ENCODE peak calls at places on chromosome 2, in eight cellular contexts. N is GM23338; A is IMR-90; W is sigmoid colon; V is CD4-positive, alpha-beta T cell; P is cardiac muscle cell; U is tibial artery; I is dorsolateral prefrontal cortex. T is an unnamed sample. For H3K27me3, the result is how much of the 10 kb centered on the place peaks cover.

GRCh38 chr2:109377976-109378375 is 235.8 kb downstream of the SEPTIN10 start:
- DNase-seq in I (peak), U (no peak), N (no peak), W (peak), P (no peak), V (no peak), A (no peak), T (no peak)

GRCh38 chr2:10721344-10722251 is at the start of gene ATP6V1C2:
- DNase-seq in P (no peak), W (no peak), A (no peak), N (peak), U (no peak), I (no peak), V (no peak), T (no peak)

GRCh38 chr2:10057231-10058107 is 14.1 kb downstream of the KLF11 start:
- DNase-seq in A (peak), U (no peak), W (peak), P (peak), N (peak), V (no peak), I (no peak), T (peak)

GRCh38 chr2:191320881-191321280 is 75.7 kb downstream of the MYO1B start:
- DNase-seq in I (no peak), A (peak), U (no peak), P (no peak), V (no peak), N (no peak), W (no peak), T (no peak)

GRCh38 chr2:71767663-71768062 is 314.3 kb downstream of the DYSF start:
- DNase-seq in N (no peak), A (no peak), I (no peak), V (no peak), P (no peak), U (no peak), W (no peak), T (no peak)

GRCh38 chr2:226366920-226367319 is 432.7 kb downstream of the IRS1 start:
- DNase-seq in I (no peak), V (no peak), P (no peak), N (no peak), W (no peak), A (no peak), U (no peak), T (no peak)

GRCh38 chr2:127305985-127306585 is 12.1 kb upstream of the ERCC3 start:
- DNase-seq in N (no peak), I (no peak), A (no peak), W (no peak), U (no peak), V (no peak), P (peak), T (no peak)

GRCh38 chr2:38406597-38407110 is 29.6 kb upstream of the ATL2 start:
- DNase-seq in I (no peak), U (no peak), V (no peak), W (no peak), N (peak), A (no peak), P (peak), T (peak)

GRCh38 chr2:202091476-202091875 is 18.4 kb downstream of the KIAA2012 start:
- DNase-seq in W (no peak), V (no peak), I (no peak), A (peak), N (no peak), P (no peak), U (no peak), T (no peak)

GRCh38 chr2:149648282-149649030 is 60.9 kb upstream of the MMADHC start:
- DNase-seq in U (no peak), V (no peak), P (peak), A (peak), N (no peak), I (no peak), W (peak), T (peak)

GRCh38 chr2:201175971-201176570 is 6.9 kb upstream of the CASP10 start:
- DNase-seq in A (no peak), I (no peak), V (no peak), W (no peak), P (no peak), U (no peak), N (no peak), T (no peak)

GRCh38 chr2:48856657-48857056 is 101.1 kb upstream of the LHCGR start:
- DNase-seq in W (no peak), U (no peak), V (no peak), I (no peak), P (no peak), A (no peak), N (no peak), T (no peak)

GRCh38 chr2:205730701-205731271 is 48.5 kb downstream of the NRP2 start:
- DNase-seq in U (no peak), I (no peak), V (no peak), A (peak), N (peak), P (peak), W (no peak), T (peak)

GRCh38 chr2:50492452-50492851 is 539.5 kb downstream of the NRXN1 start:
- DNase-seq in P (peak), U (no peak), N (peak), V (no peak), I (no peak), W (peak), A (peak), T (peak)

GRCh38 chr2:67076265-67076664 is 320.9 kb upstream of the ETAA1 start:
- DNase-seq in I (no peak), W (no peak), V (no peak), N (no peak), A (no peak), P (no peak), U (no peak), T (no peak)

GRCh38 chr2:226475650-226476049 is 324.0 kb downstream of the IRS1 start:
- DNase-seq in A (peak), I (no peak), U (no peak), P (peak), V (no peak), N (peak), W (no peak), T (peak)

GRCh38 chr2:113831156-113831555 is 58.7 kb upstream of the ACTR3 start:
- DNase-seq in U (no peak), N (no peak), W (no peak), V (no peak), A (peak), P (no peak), I (no peak), T (no peak)

GRCh38 chr2:160051374-160051800 is 11.0 kb downstream of the PLA2R1 start:
- DNase-seq in V (no peak), U (no peak), W (no peak), A (no peak), P (no peak), I (no peak), N (no peak), T (peak)

GRCh38 chr2:105843797-105844374 is 99.2 kb downstream of the NCK2 start:
- DNase-seq in N (peak), I (no peak), W (no peak), P (no peak), U (no peak), A (no peak), V (no peak), T (no peak)

GRCh38 chr2:42794271-42795046 is 2.1 kb upstream of the HAAO start:
- DNase-seq in N (peak), W (no peak), U (no peak), A (no peak), I (no peak), V (no peak), P (peak), T (peak)

GRCh38 chr2:23925702-23926288 is 1.1 kb downstream of the ATAD2B start:
- DNase-seq in A (peak), U (peak), V (peak), I (no peak), W (peak), P (peak), N (peak), T (peak)

GRCh38 chr2:128318776-128319456 is at the start of gene HS6ST1:
- DNase-seq in P (peak), W (peak), A (peak), V (peak), I (peak), N (peak), U (peak), T (peak)
- H3K27me3 ChIP-seq in P (under half), W (under half), A (under half), V (under half), I (under half), N (under half), U (under half), T (under half)

GRCh38 chr2:1653137-1653789 is 91.1 kb downstream of the PXDN start:
- DNase-seq in P (peak), I (peak), U (peak), A (peak), N (no peak), W (peak), V (no peak), T (peak)
- H3K27ac ChIP-seq in P (no peak), I (no peak), U (peak), A (peak), N (no peak), W (peak), V (no peak), T (peak)

GRCh38 chr2:28621172-28622100 is 125.6 kb downstream of the PLB1 start:
- DNase-seq in N (peak), P (peak), I (peak), W (peak), V (peak), U (peak), A (peak), T (peak)
- H3K27me3 ChIP-seq in N (under half), P (under half), I (under half), W (under half), V (under half), U (under half), A (under half), T (under half)

GRCh38 chr2:101704046-101704466 is 6.5 kb downstream of the MAP4K4 start:
- DNase-seq in W (peak), N (no peak), P (peak), V (no peak), I (no peak), A (peak), U (peak), T (no peak)

GRCh38 chr2:101699939-101700442 is 2.5 kb downstream of the MAP4K4 start:
- DNase-seq in V (no peak), I (no peak), P (peak), N (peak), A (peak), W (no peak), U (no peak), T (no peak)

GRCh38 chr2:101706121-101706818 is 8.8 kb downstream of the MAP4K4 start:
- DNase-seq in P (no peak), W (no peak), I (no peak), V (no peak), N (no peak), A (no peak), U (no peak), T (no peak)

GRCh38 chr2:101706819-101707177 is 9.3 kb downstream of the MAP4K4 start:
- DNase-seq in U (no peak), P (no peak), W (no peak), I (no peak), N (no peak), A (no peak), V (no peak), T (no peak)

DNA sequence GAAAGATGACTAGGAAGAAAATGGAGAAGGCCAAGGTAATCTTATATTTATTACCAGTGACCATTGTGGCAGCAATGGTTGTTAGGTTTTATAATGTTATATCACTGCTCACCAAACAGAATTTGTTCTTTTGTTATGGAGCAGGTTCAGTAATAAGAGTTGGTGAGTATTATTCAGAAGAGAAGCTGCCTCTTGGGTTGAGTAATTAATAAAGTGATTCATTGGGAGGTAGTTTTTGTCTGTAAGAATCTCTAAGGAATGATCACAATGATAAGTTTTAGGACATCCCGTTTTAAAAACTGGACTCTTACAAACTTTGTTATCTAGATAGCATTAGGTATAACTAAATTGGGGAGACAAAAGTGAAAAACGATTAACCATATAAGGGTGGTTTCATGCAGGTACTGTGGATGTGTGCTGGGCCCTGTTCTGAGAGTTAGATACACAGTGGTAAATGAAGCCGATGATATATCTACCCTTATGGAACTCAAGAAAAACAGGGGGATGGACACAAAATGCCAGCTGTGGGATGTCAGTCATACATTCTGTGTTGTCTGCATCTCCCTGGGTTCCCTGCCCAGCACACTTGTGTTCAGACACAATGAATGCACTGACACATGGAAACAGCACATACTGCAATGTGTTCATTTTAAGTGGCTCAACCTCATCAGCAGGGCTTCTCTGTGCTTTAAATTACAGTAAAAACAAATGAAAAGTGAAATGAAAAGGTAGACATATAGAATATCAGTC is 7.5 kb downstream of the MAP4K4 start:
- DNase-seq in I (no peak), V (no peak), U (no peak), P (peak), A (peak), W (no peak), N (no peak), T (no peak)
- H3K27ac ChIP-seq in I (peak), V (peak), U (peak), P (peak), A (peak), W (no peak), N (peak), T (peak)

DNA sequence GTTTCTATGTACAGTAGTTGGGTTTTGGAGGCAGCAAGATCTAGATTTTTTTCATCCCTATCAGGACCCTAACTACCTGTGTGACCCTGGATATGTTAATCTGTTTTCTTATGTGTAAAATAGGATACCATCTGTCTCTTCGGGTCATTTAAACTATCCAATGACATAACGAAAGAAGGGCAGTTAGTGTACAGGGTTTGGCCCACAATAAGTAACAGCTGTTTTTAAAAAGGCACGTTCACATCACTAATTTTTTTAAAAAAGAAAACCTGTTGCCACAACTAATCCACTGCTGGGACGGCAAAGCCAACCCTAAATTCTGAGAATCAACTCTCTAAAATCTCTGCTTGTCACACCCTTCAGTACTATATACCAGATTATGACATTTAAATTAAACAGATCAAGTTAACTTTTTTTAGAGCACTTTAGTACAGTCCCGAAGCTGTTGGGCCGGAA is 869 bp downstream of the USP40 start:
- DNase-seq in U (no peak), I (no peak), V (no peak), A (no peak), W (no peak), P (no peak), N (no peak), T (no peak)
- H3K27me3 ChIP-seq in U (under half), I (under half), V (under half), A (under half), W (under half), P (under half), N (under half), T (under half)

GRCh38 chr2:196208915-196209314 is 37.5 kb upstream of the STK17B start:
- DNase-seq in A (no peak), N (no peak), P (no peak), I (no peak), U (no peak), W (no peak), V (no peak), T (no peak)

GRCh38 chr2:196213252-196213651 is 41.9 kb upstream of the STK17B start:
- DNase-seq in U (no peak), V (no peak), P (no peak), I (no peak), A (no peak), W (no peak), N (no peak), T (no peak)

GRCh38 chr2:196217116-196217515 is 45.7 kb upstream of the STK17B start:
- DNase-seq in U (no peak), W (no peak), I (no peak), N (no peak), P (no peak), A (no peak), V (no peak), T (no peak)

GRCh38 chr2:196218109-196218508 is 46.7 kb upstream of the STK17B start:
- DNase-seq in N (no peak), V (no peak), W (no peak), U (no peak), P (no peak), A (no peak), I (no peak), T (no peak)

DNA sequence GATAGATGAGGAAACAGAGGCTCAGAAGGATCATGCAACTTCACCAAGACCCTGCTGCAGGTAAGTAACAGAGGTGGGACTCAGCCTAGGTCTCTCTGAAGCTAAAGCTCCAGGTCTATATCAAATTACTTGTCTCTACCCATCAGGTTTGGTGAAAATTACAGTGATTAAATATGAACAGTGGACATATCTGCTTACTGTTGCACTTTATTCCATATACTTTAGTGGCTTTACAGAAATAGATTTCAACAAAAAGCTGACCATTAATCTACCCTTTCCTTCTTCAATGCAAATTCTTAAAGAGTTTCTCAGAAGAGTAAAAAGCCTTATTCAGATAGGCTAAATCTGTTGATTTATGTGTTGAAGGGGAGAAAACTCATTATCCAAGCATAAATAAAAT is 42.8 kb upstream of the STK17B start:
- DNase-seq in W (no peak), N (no peak), U (no peak), V (no peak), P (no peak), I (no peak), A (no peak), T (no peak)
- H3K27ac ChIP-seq in W (no peak), N (no peak), U (no peak), V (no peak), P (no peak), I (no peak), A (no peak), T (no peak)

DNA sequence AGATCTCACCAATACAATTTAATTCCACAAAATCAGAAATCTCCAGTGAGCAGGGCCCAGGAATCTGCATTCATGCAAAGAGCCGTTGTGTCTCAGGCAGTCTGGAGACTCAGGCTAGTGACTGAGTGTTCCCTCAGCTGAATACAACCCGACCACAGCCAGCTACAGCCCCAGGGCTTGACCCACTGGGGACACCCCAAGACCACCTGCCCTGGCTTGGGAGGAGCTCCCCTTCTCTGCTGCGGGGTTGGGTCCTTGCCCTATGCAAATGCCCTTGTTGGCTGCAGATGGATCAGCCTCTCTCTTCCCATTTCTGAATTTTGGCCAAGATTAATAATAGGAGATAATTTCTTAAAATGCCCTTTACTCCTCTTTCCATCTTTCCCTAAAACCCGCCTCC is 157.7 kb downstream of the TWIST2 start:
- DNase-seq in W (peak), N (no peak), P (no peak), U (peak), V (no peak), A (no peak), I (no peak), T (no peak)
- H3K27me3 ChIP-seq in W (under half), N (under half), P (under half), U (under half), V (under half), A (under half), I (under half), T (under half)

T was measured in brain microvascular endothelial cell.